ENCODE peak calls at places on chromosome 9, in five cellular contexts. C, E, K, Y and R are unnamed samples.

GRCh38 chr9:73166453-73166852 is 14.8 kb downstream of the ANXA1 start:
- DNase-seq in C (no peak), E (no peak), K (no peak), Y (no peak), R (no peak)

GRCh38 chr9:131255731-131256197 is 20.5 kb downstream of the FAM78A start:
- DNase-seq in C (no peak), E (no peak), K (no peak), Y (peak), R (no peak)

GRCh38 chr9:133359420-133360175 is 3.2 kb downstream of the SURF2 start:
- DNase-seq in C (no peak), E (no peak), K (peak), Y (no peak), R (no peak)

GRCh38 chr9:27308691-27309390 is 11.9 kb upstream of the EQTN start:
- DNase-seq in C (no peak), E (no peak), K (peak), Y (no peak), R (no peak)

GRCh38 chr9:98142925-98143481 is 24.0 kb upstream of the TRIM14 start:
- DNase-seq in C (no peak), E (no peak), K (no peak), Y (no peak), R (no peak)

GRCh38 chr9:38058452-38059232 is 10.4 kb downstream of the SHB start:
- DNase-seq in C (no peak), E (no peak), K (no peak), Y (no peak), R (no peak)

GRCh38 chr9:110126986-110127864 is 80.7 kb downstream of the C9orf152 start:
- DNase-seq in C (no peak), E (no peak), K (peak), Y (peak), R (no peak)

GRCh38 chr9:80691229-80691628 is 998.1 kb downstream of the TLE1 start:
- DNase-seq in C (no peak), E (no peak), K (no peak), Y (no peak), R (no peak)

GRCh38 chr9:81522721-81523551 is 166.4 kb downstream of the TLE1 start:
- DNase-seq in C (no peak), E (no peak), K (peak), Y (no peak), R (no peak)